ENCODE peak calls at places on chromosome 22, in seven cellular contexts. V, D, H, X, L, I and E are unnamed samples.

GRCh38 chr22:33512961-33513360 is 407.3 kb downstream of the LARGE1 start:
- DNase-seq in V (no peak), D (no peak), H (no peak), I (no peak), L (no peak), X (no peak), E (no peak)

GRCh38 chr22:40469181-40469580 is 98.8 kb downstream of the SGSM3 start:
- DNase-seq in I (no peak), L (no peak), D (no peak), H (no peak), X (no peak), V (no peak), E (no peak)

GRCh38 chr22:47044722-47045545 is 282.5 kb downstream of the TBC1D22A start:
- DNase-seq in V (peak), D (no peak), H (no peak), L (no peak), X (no peak), I (no peak), E (no peak)

GRCh38 chr22:38901111-38901641 is 29.2 kb upstream of the CBX6 start:
- DNase-seq in I (no peak), V (no peak), H (no peak), X (no peak), D (no peak), L (no peak), E (no peak)

GRCh38 chr22:42813501-42813900 is 43.6 kb downstream of the ARFGAP3 start:
- DNase-seq in L (no peak), D (no peak), H (no peak), I (no peak), V (no peak), X (no peak), E (no peak)

GRCh38 chr22:31917227-31917921 is 27.0 kb upstream of the YWHAH start:
- DNase-seq in L (no peak), H (no peak), X (no peak), D (peak), V (no peak), I (no peak), E (peak)

GRCh38 chr22:22745225-22746060 is 101.0 kb downstream of the GGTLC2 start:
- DNase-seq in H (no peak), X (peak), D (no peak), I (peak), V (no peak), L (peak), E (no peak)

GRCh38 chr22:33451851-33452469 is 393.8 kb upstream of the SYN3 start:
- DNase-seq in V (no peak), D (no peak), X (no peak), I (no peak), L (no peak), H (no peak), E (no peak)

GRCh38 chr22:27686534-27686933 is 115.0 kb downstream of the MN1 start:
- DNase-seq in V (peak), D (no peak), X (no peak), L (no peak), H (peak), I (no peak), E (no peak)

GRCh38 chr22:31287818-31288495 is 4.3 kb downstream of the PIK3IP1 start:
- DNase-seq in H (no peak), L (no peak), D (no peak), V (peak), X (no peak), I (no peak), E (no peak)

GRCh38 chr22:30920407-30920806 is 48.2 kb downstream of the MORC2 start:
- DNase-seq in D (peak), X (peak), I (peak), V (peak), H (peak), L (peak), E (peak)

GRCh38 chr22:48891688-48892380 is 935.8 kb downstream of the BRD1 start:
- DNase-seq in X (no peak), L (no peak), D (no peak), V (no peak), H (no peak), I (no peak), E (no peak)

GRCh38 chr22:31583861-31584485 is 78.0 kb downstream of the PISD start:
- DNase-seq in H (no peak), X (no peak), D (no peak), L (no peak), V (no peak), I (no peak), E (no peak)

GRCh38 chr22:37121887-37122591 is 12.5 kb upstream of the TMPRSS6 start:
- DNase-seq in D (peak), L (peak), V (no peak), X (peak), H (no peak), I (no peak), E (peak)

GRCh38 chr22:20027966-20028854 is 7.3 kb downstream of the TANGO2 start:
- DNase-seq in V (no peak), X (no peak), L (no peak), D (no peak), H (no peak), I (no peak), E (no peak)

GRCh38 chr22:41668971-41669911 is 19.4 kb downstream of the SNU13 start:
- DNase-seq in I (no peak), V (no peak), L (no peak), H (no peak), X (no peak), D (no peak), E (no peak)

GRCh38 chr22:22199634-22200033 is 45.0 kb upstream of the VPREB1 start:
- DNase-seq in L (no peak), H (no peak), I (no peak), D (no peak), X (no peak), V (no peak), E (no peak)

GRCh38 chr22:38186429-38186828 is 4.8 kb upstream of the PLA2G6 start:
- DNase-seq in X (no peak), I (no peak), H (no peak), D (no peak), L (no peak), V (no peak), E (no peak)

GRCh38 chr22:17867160-17867785 is 93.0 kb upstream of the BID start:
- DNase-seq in H (no peak), L (no peak), X (no peak), V (peak), I (no peak), D (no peak), E (no peak)

GRCh38 chr22:40258463-40259046 is 80.8 kb downstream of the TNRC6B start:
- DNase-seq in I (no peak), X (no peak), V (no peak), L (no peak), H (no peak), D (no peak), E (no peak)